ENCODE peak calls at places on chromosomes 11 and 22, in four cellular contexts. E is GM12878, I is HepG2, Y is K562. S is an unnamed sample.

GRCh38 chr22:33038131-33038772 is 19.9 kb downstream of the SYN3 start:
- DNase-seq in E (no peak), I (no peak), Y (no peak), S (no peak)

GRCh38 chr11:9341638-9342137 is 27.3 kb upstream of the TMEM41B start:
- DNase-seq in E (no peak), I (no peak), Y (no peak), S (no peak)

GRCh38 chr11:78570031-78570430 is 4.6 kb downstream of the NARS2 start:
- DNase-seq in E (no peak), I (no peak), Y (no peak), S (no peak)

GRCh38 chr11:128324531-128325141 is 262.7 kb downstream of the ETS1 start:
- DNase-seq in E (no peak), I (no peak), Y (no peak), S (no peak)

GRCh38 chr11:67308031-67308866 is 4.9 kb downstream of the SSH3 start:
- DNase-seq in E (no peak), I (no peak), Y (no peak), S (no peak)

GRCh38 chr22:20752104-20752741 is 21.7 kb upstream of the SERPIND1 start:
- DNase-seq in E (no peak), I (no peak), Y (no peak), S (no peak)

GRCh38 chr11:121236115-121237001 is 56.2 kb upstream of the SC5D start:
- DNase-seq in E (peak; percentile 74), I (no peak), Y (no peak), S (no peak)

GRCh38 chr11:128689946-128690745 is 3.7 kb upstream of the FLI1 start:
- DNase-seq in E (no peak), I (no peak), Y (no peak), S (peak; percentile 26)

GRCh38 chr11:28547395-28547794 is 439.2 kb downstream of the METTL15 start:
- DNase-seq in E (no peak), I (no peak), Y (no peak), S (no peak)

GRCh38 chr11:30960387-30960992 is 374.3 kb upstream of the MPPED2 start:
- DNase-seq in E (no peak), I (peak; percentile 44), Y (no peak), S (no peak)

GRCh38 chr22:31977141-31977781 is 32.9 kb downstream of the YWHAH start:
- DNase-seq in E (peak; percentile 24), I (peak; percentile 62), Y (peak; percentile 77), S (peak; percentile 94)

GRCh38 chr11:118615996-118616395 is 8.6 kb downstream of the PHLDB1 start:
- DNase-seq in E (no peak), I (no peak), Y (no peak), S (peak; percentile 56)

GRCh38 chr11:34154059-34154875 is 48.8 kb downstream of the NAT10 start:
- DNase-seq in E (peak; percentile 42), I (no peak), Y (no peak), S (no peak)

GRCh38 chr22:46736705-46737104 is 1.3 kb downstream of the CERK start:
- DNase-seq in E (no peak), I (no peak), Y (no peak), S (no peak)

GRCh38 chr11:69157156-69157821 is 1.6 kb downstream of the SMIM38 start:
- DNase-seq in E (no peak), I (peak; percentile 91), Y (peak; percentile 47), S (no peak)

GRCh38 chr11:16897460-16898061 is 116.7 kb downstream of the PLEKHA7 start:
- DNase-seq in E (no peak), I (no peak), Y (no peak), S (peak; percentile 64)

GRCh38 chr11:12657336-12657735 is 16.9 kb upstream of the TEAD1 start:
- DNase-seq in E (no peak), I (no peak), Y (no peak), S (no peak)

GRCh38 chr11:66970808-66971442 is 4.2 kb upstream of the C11orf86 start:
- DNase-seq in E (no peak), I (peak; percentile 95), Y (no peak), S (no peak)

GRCh38 chr22:35961480-35961902 is 67.1 kb downstream of the RBFOX2 start:
- DNase-seq in E (no peak), I (no peak), Y (no peak), S (peak; percentile 60)

GRCh38 chr11:130653838-130654601 is 205.6 kb downstream of the ADAMTS15 start:
- DNase-seq in E (no peak), I (no peak), Y (no peak), S (no peak)

GRCh38 chr22:46106279-46107022 is 43.9 kb upstream of the PPARA start:
- DNase-seq in E (no peak), I (no peak), Y (no peak), S (no peak)

GRCh38 chr11:60274462-60274861 is 6.0 kb upstream of the MS4A4A start:
- DNase-seq in E (no peak), I (no peak), Y (no peak), S (no peak)

GRCh38 chr11:125625225-125625593 is 246 bp downstream of the CHEK1 start:
- DNase-seq in E (no peak), I (no peak), Y (no peak), S (no peak)

GRCh38 chr11:104148074-104148473 is 15.9 kb downstream of the PDGFD start:
- DNase-seq in E (no peak), I (no peak), Y (no peak), S (no peak)
- TF ChIP-seq CREM in E (no peak), I (no peak), Y (no peak), S (no peak)

GRCh38 chr11:63670077-63670737 is 969 bp downstream of the ATL3 start:
- DNase-seq in E (no peak), I (no peak), Y (no peak), S (no peak)
- TF ChIP-seq CREM in E (no peak), I (no peak), Y (no peak), S (no peak)

GRCh38 chr11:22703040-22703439 is 36.6 kb downstream of the GAS2 start:
- DNase-seq in E (peak; percentile 21), I (peak; percentile 88), Y (no peak), S (no peak)

GRCh38 chr11:22707119-22707899 is 40.9 kb downstream of the GAS2 start:
- DNase-seq in E (no peak), I (no peak), Y (no peak), S (no peak)

GRCh38 chr11:22699388-22699787 is 33.0 kb downstream of the GAS2 start:
- DNase-seq in E (no peak), I (no peak), Y (no peak), S (no peak)

GRCh38 chr11:22702022-22702421 is 35.6 kb downstream of the GAS2 start:
- DNase-seq in E (no peak), I (no peak), Y (no peak), S (no peak)

DNA sequence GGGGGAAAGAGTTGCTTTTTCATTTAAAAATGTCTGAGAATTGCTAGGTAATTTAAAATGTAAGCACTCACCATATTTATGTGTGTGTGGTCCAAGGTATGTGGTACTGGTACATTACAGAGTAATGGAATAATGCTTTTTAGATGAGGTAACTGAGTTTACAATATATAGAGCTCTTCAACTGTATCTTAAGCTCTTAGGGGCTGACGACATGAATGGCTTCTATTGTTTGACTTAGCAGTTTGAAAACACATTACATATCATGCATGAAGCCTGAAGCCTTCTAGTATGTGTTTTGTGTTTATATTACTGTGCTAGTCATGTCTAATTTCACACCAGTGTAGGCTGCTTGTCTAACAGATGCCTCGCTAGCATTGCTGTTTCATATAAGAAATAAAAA is 37.1 kb downstream of the GAS2 start:
- DNase-seq in E (no peak), I (peak; percentile 83), Y (no peak), S (no peak)
- TF ChIP-seq CREM in E (no peak), I (no peak), Y (no peak), S (no peak)

GRCh38 chr11:46377831-46378230 is 3.6 kb upstream of the MDK start:
- DNase-seq in E (no peak), I (no peak), Y (no peak), S (no peak)
- TF ChIP-seq CREM in E (no peak), I (no peak), Y (no peak), S (no peak)

GRCh38 chr11:62324738-62325556 is 12.3 kb upstream of the ASRGL1 start:
- DNase-seq in E (no peak), I (peak; percentile 70), Y (peak; percentile 81), S (peak; percentile 92)

DNA sequence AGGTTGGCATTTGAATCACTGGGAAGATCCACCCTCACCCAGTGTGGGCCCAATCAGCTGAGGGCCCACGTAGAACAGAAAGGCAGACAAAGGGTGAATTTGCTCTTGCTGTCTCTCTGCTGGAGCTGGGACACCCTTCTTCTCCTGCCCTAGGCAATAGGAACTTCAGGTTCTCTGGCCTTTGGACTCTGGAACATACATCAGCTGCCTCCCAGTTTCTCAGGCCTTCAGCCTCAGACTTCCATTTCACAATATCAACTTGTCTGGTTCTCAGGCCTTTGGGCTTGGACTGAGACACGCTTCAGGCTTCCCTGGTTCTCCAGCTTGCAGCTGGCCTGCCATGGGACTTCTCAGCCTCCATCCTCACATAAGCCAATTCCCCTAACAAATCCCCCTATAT is 14.7 kb upstream of the ASRGL1 start:
- DNase-seq in E (no peak), I (no peak), Y (no peak), S (no peak)
- TF ChIP-seq CREM in E (no peak), I (no peak), Y (no peak), S (no peak)

S was measured in WTC11.